ENCODE peak calls at places on chromosomes 3 and 15, in four cellular contexts. Y is kidney epithelial cell, L is dorsolateral prefrontal cortex, P is fibroblast of lung. W is an unnamed sample.

GRCh38 chr3:133238015-133238414 is 161.8 kb upstream of the BFSP2 start:
- DNase-seq in Y (no peak), L (no peak), P (peak), W (no peak)

GRCh38 chr3:129775870-129776269 is 117.6 kb downstream of the TMCC1 start:
- DNase-seq in Y (no peak), L (no peak), P (no peak), W (no peak)

GRCh38 chr3:73409405-73409804 is 215.3 kb downstream of the PDZRN3 start:
- DNase-seq in Y (no peak), L (no peak), P (peak), W (peak)

GRCh38 chr3:17300441-17300840 is 415.7 kb downstream of the PLCL2 start:
- DNase-seq in Y (no peak), L (no peak), P (no peak), W (no peak)

GRCh38 chr3:124498891-124499290 is 231.4 kb upstream of the UMPS start:
- DNase-seq in Y (no peak), L (no peak), P (peak), W (no peak)

GRCh38 chr15:48414015-48414414 is 82.8 kb downstream of the DUT start:
- DNase-seq in Y (no peak), L (no peak), P (peak), W (no peak)

GRCh38 chr3:55426486-55426885 is 60.6 kb downstream of the WNT5A start:
- DNase-seq in Y (no peak), L (no peak), P (peak), W (no peak)

GRCh38 chr3:187497037-187497436 is 128.9 kb downstream of the RTP4 start:
- DNase-seq in Y (no peak), L (no peak), P (no peak), W (no peak)

GRCh38 chr3:107431048-107431297 is 53.7 kb downstream of the CCDC54 start:
- DNase-seq in Y (no peak), L (peak), P (no peak), W (no peak)

GRCh38 chr15:41790756-41791546 is 16.7 kb downstream of the MAPKBP1 start:
- DNase-seq in Y (peak), L (no peak), P (peak), W (peak)

GRCh38 chr15:38650936-38651327 is 86.3 kb upstream of the RASGRP1 start:
- DNase-seq in Y (no peak), L (no peak), P (no peak), W (no peak)

GRCh38 chr15:38652998-38653397 is 88.4 kb upstream of the RASGRP1 start:
- DNase-seq in Y (no peak), L (no peak), P (no peak), W (no peak)

GRCh38 chr15:38651328-38652038 is 86.9 kb upstream of the RASGRP1 start:
- DNase-seq in Y (no peak), L (no peak), P (no peak), W (no peak)

GRCh38 chr15:38650384-38650783 is 85.8 kb upstream of the RASGRP1 start:
- DNase-seq in Y (no peak), L (no peak), P (no peak), W (no peak)

GRCh38 chr15:38652183-38652794 is 87.7 kb upstream of the RASGRP1 start:
- DNase-seq in Y (no peak), L (no peak), P (no peak), W (no peak)
- H3K4me3 ChIP-seq in Y (no peak), L (no peak), P (no peak), W (no peak)

DNA sequence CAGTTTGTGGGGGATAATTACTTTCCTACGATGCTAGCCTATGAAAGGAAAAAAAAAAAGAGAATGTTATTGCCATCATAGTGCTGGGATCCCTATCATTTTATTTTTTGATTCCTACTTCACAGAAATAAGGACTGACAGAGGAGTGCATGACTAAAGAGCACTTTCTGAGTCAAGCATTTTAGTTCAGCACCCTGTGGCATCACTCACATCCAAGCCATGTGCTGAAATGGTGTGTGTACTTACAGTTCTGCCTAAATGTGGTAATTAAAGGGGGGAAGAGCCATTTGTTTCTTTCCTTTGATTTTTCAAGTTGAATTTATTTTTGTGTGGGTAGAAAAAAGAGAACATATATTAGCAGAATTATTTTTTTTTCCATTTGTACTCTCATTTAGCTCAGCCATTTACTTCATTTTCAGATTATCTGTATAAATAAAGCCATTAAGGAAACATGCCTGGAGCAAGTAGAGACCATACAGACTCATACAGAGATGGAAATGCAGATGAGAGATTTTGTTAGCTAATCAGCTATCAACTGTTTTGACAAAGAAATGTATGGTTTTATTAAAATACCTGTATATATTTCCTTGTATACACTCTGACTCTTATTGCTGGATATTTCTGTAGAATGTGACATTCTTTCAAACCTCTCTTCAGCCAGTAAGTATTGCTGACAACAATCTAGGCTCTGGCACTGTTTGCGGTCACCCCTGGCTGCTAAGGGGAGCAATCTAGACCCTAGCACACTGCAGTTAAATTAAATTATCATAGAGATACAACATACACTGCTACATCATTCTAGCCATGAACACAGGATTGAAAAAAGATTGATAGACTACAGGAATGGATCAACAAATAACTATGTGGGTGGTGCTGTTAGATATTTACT is 108.4 kb upstream of the MEIS2 start:
- DNase-seq in Y (no peak), L (no peak), P (no peak), W (no peak)
- TF ChIP-seq CTCF in Y (no peak), L (no peak), P (no peak), W (no peak)

GRCh38 chr3:134474956-134475355 is 10.8 kb downstream of the ANAPC13 start:
- DNase-seq in Y (no peak), L (no peak), P (no peak), W (no peak)
- H3K4me3 ChIP-seq in Y (no peak), L (no peak), P (no peak), W (no peak)

GRCh38 chr3:14127106-14127505 is 2.3 kb downstream of the TMEM43 start:
- DNase-seq in Y (no peak), L (no peak), P (no peak), W (no peak)

GRCh38 chr3:14124615-14125192 is at the start of the genes CHCHD4 and TMEM43:
- DNase-seq in Y (peak), L (peak), P (peak), W (peak)

GRCh38 chr3:14126017-14126902 is 1.4 kb downstream of the TMEM43 start:
- DNase-seq in Y (no peak), L (no peak), P (no peak), W (no peak)

GRCh38 chr3:14124223-14124614 is 451 bp downstream of the CHCHD4 start:
- DNase-seq in Y (no peak), L (peak), P (no peak), W (no peak)

GRCh38 chr3:14125193-14126016 is 553 bp downstream of the TMEM43 start:
- DNase-seq in Y (peak), L (no peak), P (peak), W (peak)
- TF ChIP-seq CTCF in Y (peak), L (no peak), P (peak), W (no peak)

GRCh38 chr3:23203651-23204111 is 554 bp downstream of the UBE2E2 start:
- DNase-seq in Y (no peak), L (peak), P (no peak), W (no peak)

GRCh38 chr3:23209747-23210495 is 6.8 kb downstream of the UBE2E2 start:
- DNase-seq in Y (no peak), L (no peak), P (no peak), W (no peak)

GRCh38 chr3:23202921-23203650 is at the start of gene UBE2E2:
- DNase-seq in Y (no peak), L (peak), P (peak), W (no peak)

GRCh38 chr3:23209103-23209502 is 6.0 kb downstream of the UBE2E2 start:
- DNase-seq in Y (no peak), L (no peak), P (no peak), W (no peak)

GRCh38 chr3:23206371-23206770 is 3.2 kb downstream of the UBE2E2 start:
- DNase-seq in Y (no peak), L (no peak), P (no peak), W (no peak)
- H3K4me3 ChIP-seq in Y (no peak), L (no peak), P (no peak), W (no peak)

DNA sequence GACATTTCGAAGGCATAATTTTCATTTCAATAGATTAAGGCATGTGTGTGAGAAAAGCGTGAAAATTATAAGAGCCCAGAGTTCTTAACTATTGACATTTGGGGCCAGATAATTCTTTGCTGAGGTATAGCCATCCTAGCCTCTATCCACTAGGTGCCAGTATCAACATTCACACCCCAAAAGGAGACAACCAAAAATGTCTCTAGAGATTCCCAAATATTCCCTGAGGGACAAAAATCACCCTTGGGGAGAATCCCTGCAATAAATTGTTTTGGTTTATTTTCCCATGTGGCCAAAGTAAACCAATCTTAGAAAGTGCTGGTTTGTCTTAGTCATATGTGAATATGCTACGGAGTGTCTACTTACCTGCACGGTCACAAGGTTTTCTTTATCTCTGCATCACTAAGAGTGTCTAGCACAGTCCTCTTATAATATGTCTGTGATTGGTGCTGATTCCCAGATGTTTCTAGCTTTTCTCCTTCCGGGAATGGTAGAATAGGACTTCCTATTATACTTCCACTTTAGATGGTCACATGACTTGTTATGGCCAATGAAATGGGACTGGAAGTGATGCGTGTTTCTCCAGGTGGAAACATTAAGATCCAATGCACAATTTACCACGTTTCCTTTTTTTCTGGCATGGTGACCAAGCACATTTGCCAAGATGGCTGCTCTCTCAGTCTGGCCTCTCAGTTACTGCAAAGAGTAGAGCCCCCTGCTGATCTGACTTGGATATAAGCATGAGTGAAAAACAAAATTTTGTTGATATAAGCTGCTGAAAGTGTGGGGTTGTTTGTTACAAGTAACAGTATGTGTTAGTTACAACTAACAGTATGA is 8.0 kb upstream of the KBTBD8 start:
- DNase-seq in Y (no peak), L (no peak), P (peak), W (no peak)
- TF ChIP-seq CTCF in Y (peak), L (no peak), P (no peak), W (peak)

DNA sequence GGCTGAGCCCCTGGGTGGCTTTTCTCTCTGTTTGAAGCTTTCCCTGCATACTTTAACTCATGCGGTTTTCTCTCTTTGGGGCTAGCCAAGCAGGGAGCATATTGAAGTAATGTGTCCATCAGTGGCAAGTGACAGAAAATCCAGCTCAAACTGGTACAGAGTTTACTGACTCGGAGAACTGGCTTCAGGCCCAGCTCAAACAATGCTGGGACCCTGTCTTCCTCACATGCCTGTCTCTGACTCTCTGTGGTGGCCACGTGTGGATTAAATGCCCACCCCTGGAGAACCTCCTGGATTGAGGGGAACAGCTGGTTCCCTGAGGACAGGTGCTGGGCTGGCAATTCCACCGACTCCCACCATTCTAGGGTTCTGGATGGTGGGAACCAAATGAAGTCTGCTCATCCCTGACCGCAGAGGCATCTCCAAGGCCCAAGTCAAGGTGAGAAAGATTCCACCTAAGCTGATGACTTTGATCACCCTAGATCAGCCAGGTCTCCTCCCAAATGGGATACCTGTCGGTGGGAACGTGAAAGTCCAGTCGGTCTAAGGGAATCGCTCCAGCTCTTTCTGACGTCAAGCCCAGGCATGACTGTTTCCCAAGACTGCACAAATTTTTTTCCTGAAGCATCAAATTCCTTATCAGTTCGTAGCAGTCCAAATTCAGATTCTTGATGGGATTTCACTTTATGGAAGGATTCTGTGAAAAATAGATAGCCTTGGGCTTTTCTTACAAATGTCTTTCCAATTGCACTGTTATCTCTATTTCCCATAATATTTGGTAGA is 16.3 kb upstream of the HDAC11 start:
- DNase-seq in Y (no peak), L (no peak), P (no peak), W (no peak)
- H3K4me3 ChIP-seq in Y (no peak), L (no peak), P (no peak), W (no peak)

GRCh38 chr3:8481380-8481779 is 20.2 kb upstream of the LMCD1 start:
- DNase-seq in Y (no peak), L (no peak), P (no peak), W (no peak)
- TF ChIP-seq CTCF in Y (no peak), L (no peak), P (peak), W (no peak)

DNA sequence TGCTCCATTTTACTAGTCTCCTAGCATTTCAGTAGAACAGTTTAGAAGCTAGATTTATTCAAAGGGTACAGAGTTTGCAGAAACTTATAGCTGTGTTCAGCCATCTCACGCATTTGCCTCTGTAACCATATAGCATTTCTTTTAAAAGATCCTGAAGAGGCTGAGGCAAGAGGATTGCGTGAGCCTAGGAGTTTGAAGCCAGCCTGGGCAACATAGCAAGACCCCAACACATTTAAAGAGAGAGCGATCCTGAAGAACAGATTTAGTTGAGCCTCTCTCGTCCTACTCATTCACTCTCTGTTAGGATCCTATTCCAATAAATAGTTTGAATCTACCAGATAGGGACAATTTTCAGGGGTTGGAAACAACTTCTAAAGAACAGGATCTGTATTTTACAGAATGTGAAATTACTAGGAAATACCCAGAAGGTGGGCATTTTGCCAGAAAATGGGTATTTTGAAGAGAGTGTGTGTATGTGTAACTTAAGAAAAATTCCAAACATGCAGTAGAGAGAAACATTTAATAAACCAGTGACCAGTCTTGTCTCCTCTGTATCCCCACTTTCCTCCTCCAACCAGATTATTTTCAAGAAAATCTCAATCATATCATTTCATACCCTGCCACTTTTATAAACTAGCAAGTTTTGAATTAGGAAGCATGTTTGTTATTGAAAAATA is 4.5 kb downstream of the EIF3J start:
- DNase-seq in Y (no peak), L (no peak), P (peak), W (no peak)
- H3K4me3 ChIP-seq in Y (no peak), L (no peak), P (peak), W (peak)

GRCh38 chr15:80180468-80180867 is 27.7 kb downstream of the FAH start:
- DNase-seq in Y (no peak), L (no peak), P (no peak), W (no peak)
- TF ChIP-seq CTCF in Y (no peak), L (no peak), P (no peak), W (no peak)

W was measured in HFF-Myc.